ENCODE peak calls at places on chromosome 21, in four cellular contexts. C is PC-9, J is kidney tubule cell, O is stomach. V is an unnamed sample.

GRCh38 chr21:44424608-44425306 is 30.6 kb upstream of the LRRC3 start:
- DNase-seq in C (no peak), J (no peak), O (no peak), V (no peak)

GRCh38 chr21:19440792-19441494 is 1037.4 kb upstream of the TMPRSS15 start:
- DNase-seq in C (no peak), J (no peak), O (no peak), V (no peak)

GRCh38 chr21:31660134-31660565 is 657 bp downstream of the SOD1 start:
- DNase-seq in C (no peak), J (peak), O (no peak), V (no peak)

GRCh38 chr21:37787456-37787855 is 128.8 kb downstream of the KCNJ6 start:
- DNase-seq in C (no peak), J (peak), O (no peak), V (no peak)

GRCh38 chr21:46436586-46436985 is 22.1 kb upstream of the DIP2A start:
- DNase-seq in C (no peak), J (no peak), O (no peak), V (no peak)

GRCh38 chr21:16570856-16571255 is 841.1 kb downstream of the USP25 start:
- DNase-seq in C (no peak), J (no peak), O (no peak), V (no peak)

GRCh38 chr21:36881223-36881622 is 85.2 kb downstream of the HLCS start:
- DNase-seq in C (no peak), J (no peak), O (no peak), V (no peak)

GRCh38 chr21:44612669-44613229 is 870 bp downstream of the KRTAP10-8 start:
- DNase-seq in C (no peak), J (no peak), O (no peak), V (no peak)

GRCh38 chr21:25997788-25998611 is 172.6 kb downstream of the APP start:
- DNase-seq in C (peak), J (no peak), O (peak), V (peak)

GRCh38 chr21:31612889-31613785 is 46.4 kb upstream of the SOD1 start:
- DNase-seq in C (no peak), J (peak), O (no peak), V (no peak)

GRCh38 chr21:44300262-44300959 is 558 bp downstream of the PFKL start:
- DNase-seq in C (peak), J (peak), O (peak), V (peak)

GRCh38 chr21:35643176-35643575 is 417.1 kb downstream of the SETD4 start:
- DNase-seq in C (no peak), J (peak), O (no peak), V (no peak)

GRCh38 chr21:35861656-35862055 is 198.7 kb downstream of the SETD4 start:
- DNase-seq in C (no peak), J (no peak), O (no peak), V (no peak)

GRCh38 chr21:37606549-37606948 is 240.0 kb downstream of the DYRK1A start:
- DNase-seq in C (no peak), J (no peak), O (no peak), V (no peak)

GRCh38 chr21:46662765-46663500 is 27.5 kb downstream of the PRMT2 start:
- DNase-seq in C (no peak), J (no peak), O (no peak), V (no peak)

GRCh38 chr21:26800455-26801454 is 44.5 kb downstream of the ADAMTS1 start:
- DNase-seq in C (no peak), J (no peak), O (no peak), V (no peak)

V was measured in NCI-H2227 treated with DMSO at 0.1 percent for 48 hours.